ENCODE peak calls at places on chromosomes 6 and 20, in four cellular contexts. B, N, A and I are unnamed samples.

GRCh38 chr20:13322621-13323020 is 101.5 kb downstream of the ISM1 start:
- DNase-seq in A (no peak), N (no peak), B (no peak), I (no peak)

GRCh38 chr6:31402324-31403282 is 792 bp upstream of the MICA start:
- DNase-seq in N (no peak), A (no peak), B (no peak), I (peak)

GRCh38 chr6:18386302-18386976 is 711 bp upstream of the RNF144B start:
- DNase-seq in A (peak), B (peak), N (no peak), I (peak)

GRCh38 chr6:75206338-75207210 is 721 bp upstream of the COL12A1 start:
- DNase-seq in B (peak), A (peak), N (no peak), I (peak)

GRCh38 chr6:40810176-40810575 is 223.0 kb upstream of the LRFN2 start:
- DNase-seq in A (peak), B (no peak), N (peak), I (no peak)

GRCh38 chr6:111057074-111057752 is 30.1 kb upstream of the SLC16A10 start:
- DNase-seq in A (peak), N (no peak), B (no peak), I (peak)

GRCh38 chr6:37381579-37381978 is 27.8 kb downstream of the RNF8 start:
- DNase-seq in A (peak), B (no peak), N (peak), I (peak)

GRCh38 chr20:37986873-37987601 is 46.2 kb downstream of the TTI1 start:
- DNase-seq in A (peak), N (peak), B (peak), I (no peak)

GRCh38 chr6:163529605-163530004 is 115.1 kb downstream of the QKI start:
- DNase-seq in B (no peak), N (peak), A (peak), I (peak)

GRCh38 chr20:62808211-62808865 is 3.7 kb downstream of the OGFR start:
- DNase-seq in A (no peak), N (no peak), B (no peak), I (peak)

GRCh38 chr20:2820896-2821869 is 5.0 kb downstream of the TMEM239 start:
- DNase-seq in A (no peak), B (peak), N (no peak), I (no peak)

GRCh38 chr6:108736832-108737231 is 111.4 kb upstream of the ARMC2 start:
- DNase-seq in N (no peak), A (peak), B (peak), I (peak)

GRCh38 chr6:135951169-135951568 is 99.7 kb downstream of the PDE7B start:
- DNase-seq in N (no peak), B (no peak), A (no peak), I (no peak)

GRCh38 chr6:106511274-106512047 is 117.8 kb downstream of the RTN4IP1 start:
- DNase-seq in N (no peak), B (no peak), A (peak), I (no peak)

GRCh38 chr6:106512048-106512957 is 117.0 kb downstream of the RTN4IP1 start:
- DNase-seq in B (peak), N (no peak), A (no peak), I (no peak)

GRCh38 chr6:106510090-106510970 is 119.0 kb downstream of the RTN4IP1 start:
- DNase-seq in B (no peak), A (no peak), N (no peak), I (peak)

GRCh38 chr6:106508836-106509235 is 120.5 kb downstream of the RTN4IP1 start:
- DNase-seq in A (no peak), N (no peak), B (no peak), I (peak)

GRCh38 chr6:106509420-106510089 is 119.7 kb downstream of the RTN4IP1 start:
- DNase-seq in B (no peak), A (no peak), N (no peak), I (peak)
- TF ChIP-seq CTCF in B (no peak), A (peak), N (no peak), I (peak)

GRCh38 chr6:151482290-151482689 is 11.5 kb upstream of the CCDC170 start:
- DNase-seq in A (no peak), B (no peak), N (no peak), I (peak)
- H3K4me3 ChIP-seq in A (peak), B (peak), N (no peak), I (peak)

GRCh38 chr6:169520104-169520503 is 181.7 kb downstream of the WDR27 start:
- DNase-seq in N (no peak), B (no peak), A (peak), I (peak)
- TF ChIP-seq CTCF in N (peak), B (peak), A (peak), I (peak)

GRCh38 chr6:170297577-170298330 is 6.9 kb upstream of the DLL1 start:
- DNase-seq in N (no peak), A (no peak), B (no peak), I (no peak)

GRCh38 chr6:170298688-170299087 is 7.8 kb upstream of the DLL1 start:
- DNase-seq in N (no peak), A (no peak), B (no peak), I (no peak)

GRCh38 chr6:170295519-170296422 is 4.9 kb upstream of the DLL1 start:
- DNase-seq in N (no peak), A (no peak), B (no peak), I (no peak)

GRCh38 chr6:170296423-170296745 is 5.5 kb upstream of the DLL1 start:
- DNase-seq in N (no peak), A (no peak), B (no peak), I (no peak)

GRCh38 chr6:170296746-170297576 is 6.1 kb upstream of the DLL1 start:
- DNase-seq in B (no peak), A (no peak), N (no peak), I (no peak)
- H3K4me3 ChIP-seq in B (peak), A (no peak), N (no peak), I (no peak)

GRCh38 chr20:33667245-33668086 is 723 bp downstream of the ACTL10 start:
- DNase-seq in N (no peak), A (no peak), B (no peak), I (peak)

GRCh38 chr20:33668791-33669155 is 2.0 kb downstream of the ACTL10 start:
- DNase-seq in B (no peak), N (no peak), A (no peak), I (no peak)

GRCh38 chr20:33668087-33668790 is 1.5 kb downstream of the ACTL10 start:
- DNase-seq in A (no peak), B (peak), N (no peak), I (no peak)

GRCh38 chr20:33664762-33665144 is 2.0 kb upstream of the ACTL10 start:
- DNase-seq in A (no peak), N (no peak), B (no peak), I (no peak)

GRCh38 chr20:33666293-33667244 is at the start of gene ACTL10:
- DNase-seq in B (peak), N (peak), A (peak), I (peak)
- TF ChIP-seq CTCF in B (no peak), N (peak), A (no peak), I (peak)

GRCh38 chr20:58406422-58407001 is 17.5 kb downstream of the VAPB start:
- DNase-seq in N (no peak), B (no peak), A (peak), I (peak)

GRCh38 chr20:58407966-58408557 is 19.0 kb downstream of the VAPB start:
- DNase-seq in B (no peak), N (no peak), A (no peak), I (peak)

GRCh38 chr20:58408603-58409246 is 19.7 kb downstream of the VAPB start:
- DNase-seq in N (no peak), B (no peak), A (no peak), I (peak)

GRCh38 chr20:58405504-58406291 is 16.7 kb downstream of the VAPB start:
- DNase-seq in A (no peak), N (no peak), B (no peak), I (peak)

GRCh38 chr20:58407201-58407873 is 18.3 kb downstream of the VAPB start:
- DNase-seq in N (no peak), A (peak), B (no peak), I (peak)
- H3K4me3 ChIP-seq in N (no peak), A (no peak), B (no peak), I (no peak)

GRCh38 chr6:5285526-5285925 is 24.2 kb downstream of the FARS2 start:
- DNase-seq in N (no peak), B (no peak), A (no peak), I (no peak)
- TF ChIP-seq CTCF in N (no peak), B (no peak), A (no peak), I (no peak)

DNA sequence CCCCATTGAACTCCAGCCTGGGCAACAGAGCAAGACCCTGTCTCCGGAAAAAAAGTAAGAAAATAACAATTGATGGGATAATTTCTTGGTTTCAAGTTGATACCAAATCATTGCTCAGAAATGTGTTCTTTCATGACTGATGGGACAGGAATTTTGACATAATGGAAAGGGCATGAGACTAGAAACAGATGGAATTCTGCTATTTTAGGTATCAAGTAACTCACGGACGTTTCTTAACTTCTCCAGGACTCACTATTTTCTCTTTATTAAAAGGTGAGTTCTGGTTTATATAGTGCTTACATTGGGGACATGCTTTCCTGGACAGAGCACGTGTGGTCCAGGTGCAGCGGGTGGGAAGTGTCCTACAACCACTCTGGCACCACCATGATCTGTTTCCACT is 6.0 kb upstream of the DSP start:
- DNase-seq in B (no peak), N (peak), A (peak), I (peak)
- H3K4me3 ChIP-seq in B (no peak), N (no peak), A (peak), I (no peak)